ENCODE peak calls at places on chromosomes 2 and 18, in five cellular contexts. Z, F, O, L and J are unnamed samples.

GRCh38 chr2:121501070-121501469 is 29.6 kb upstream of the RNU4ATAC start:
- DNase-seq in Z (no peak), F (no peak), O (no peak), L (peak), J (no peak)

GRCh38 chr18:1503847-1504246 is 599.2 kb downstream of the ADCYAP1 start:
- DNase-seq in Z (no peak), F (no peak), O (no peak), L (no peak), J (no peak)

GRCh38 chr2:126227250-126227649 is 428.7 kb upstream of the GYPC start:
- DNase-seq in Z (no peak), F (no peak), O (no peak), L (no peak), J (no peak)

GRCh38 chr2:216548901-216549321 is 50.3 kb downstream of the RPL37A start:
- DNase-seq in Z (no peak), F (peak), O (no peak), L (no peak), J (no peak)

GRCh38 chr18:53941601-53942335 is 282.7 kb downstream of the MBD2 start:
- DNase-seq in Z (no peak), F (no peak), O (no peak), L (peak), J (no peak)

GRCh38 chr18:24605454-24605853 is 145.0 kb downstream of the HRH4 start:
- DNase-seq in Z (no peak), F (no peak), O (no peak), L (no peak), J (no peak)

GRCh38 chr2:200742426-200742825 is 69.3 kb upstream of the BZW1 start:
- DNase-seq in Z (no peak), F (peak), O (no peak), L (peak), J (no peak)

GRCh38 chr2:43853141-43854081 is 14.6 kb downstream of the ABCG8 start:
- DNase-seq in Z (no peak), F (no peak), O (no peak), L (no peak), J (no peak)

GRCh38 chr2:69099541-69099940 is 86.6 kb downstream of the ANTXR1 start:
- DNase-seq in Z (no peak), F (no peak), O (no peak), L (peak), J (no peak)

GRCh38 chr2:126399001-126399400 is 257.0 kb upstream of the GYPC start:
- DNase-seq in Z (peak), F (no peak), O (no peak), L (no peak), J (no peak)

GRCh38 chr18:48203961-48204666 is 205.1 kb downstream of the ZBTB7C start:
- DNase-seq in Z (no peak), F (no peak), O (no peak), L (no peak), J (no peak)

GRCh38 chr2:107108556-107108955 is 222.6 kb upstream of the ST6GAL2 start:
- DNase-seq in Z (no peak), F (no peak), O (no peak), L (peak), J (no peak)

DNA sequence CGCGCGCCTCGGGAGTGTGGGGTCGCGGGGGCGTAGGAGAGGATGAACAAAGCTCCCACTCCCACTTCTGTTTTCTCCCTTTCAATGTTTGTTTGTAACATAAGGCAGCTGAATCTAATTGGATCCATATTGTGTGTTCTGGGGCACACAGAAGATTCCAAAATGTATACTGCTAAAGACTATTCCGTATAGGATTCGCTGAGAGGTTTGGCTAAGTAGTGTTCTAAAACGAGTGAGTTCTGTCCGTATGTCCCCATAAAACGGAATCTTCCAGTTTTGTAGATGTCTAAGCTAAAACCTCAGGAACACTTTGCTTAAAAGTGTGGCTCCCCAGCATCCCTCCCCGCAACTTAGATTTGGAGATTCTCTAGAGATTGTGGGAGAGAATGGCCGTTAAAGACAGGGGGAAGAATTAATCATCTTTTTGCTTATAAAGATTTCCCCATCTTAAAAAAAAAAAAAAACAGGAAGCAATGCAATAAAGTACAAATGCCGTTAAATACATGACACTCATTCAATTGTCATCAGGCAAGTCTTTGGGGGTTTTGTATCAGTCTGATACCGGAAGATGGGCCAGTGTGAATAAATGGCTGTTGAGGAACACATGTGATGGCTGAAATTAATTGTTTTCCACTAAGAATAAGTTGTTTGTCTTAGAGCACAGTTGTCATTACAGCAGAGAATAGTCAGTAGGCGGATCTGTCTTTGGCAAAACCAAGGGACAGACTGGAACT is 1.5 kb downstream of the EMILIN2 start:
- DNase-seq in Z (no peak), F (no peak), O (no peak), L (no peak), J (no peak)
- H3K4me3 ChIP-seq in Z (no peak), F (no peak), O (peak), L (peak), J (peak)

DNA sequence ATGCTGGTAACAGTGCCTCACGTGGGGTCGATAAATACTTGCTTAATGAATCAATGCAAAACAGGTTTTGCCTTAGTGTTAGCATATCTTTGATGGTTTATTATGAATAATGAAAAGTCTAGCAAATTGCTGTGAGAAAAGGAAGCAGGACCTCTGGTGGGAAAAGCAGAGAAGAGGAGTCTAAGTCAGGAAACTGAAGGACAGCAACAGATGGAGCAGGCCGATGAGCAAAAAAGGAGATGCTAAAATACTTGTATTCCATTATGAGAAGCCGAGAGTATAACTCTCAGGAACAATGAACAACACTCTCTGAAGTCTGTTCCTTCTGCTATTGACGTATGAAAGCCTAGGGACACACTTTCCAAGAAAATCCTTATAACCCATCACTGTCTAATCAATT is 555.2 kb upstream of the KLHL29 start:
- DNase-seq in Z (no peak), F (no peak), O (no peak), L (no peak), J (no peak)
- H3K4me3 ChIP-seq in Z (no peak), F (no peak), O (no peak), L (no peak), J (no peak)

GRCh38 chr2:263022-263738 is 652 bp downstream of the SH3YL1 start:
- DNase-seq in Z (no peak), F (no peak), O (no peak), L (no peak), J (peak)
- H3K4me3 ChIP-seq in Z (no peak), F (peak), O (peak), L (peak), J (peak)

GRCh38 chr2:233711312-233712008 is 1.2 kb upstream of the UGT1A5 start:
- DNase-seq in Z (peak), F (peak), O (peak), L (peak), J (peak)

GRCh38 chr2:233706720-233707119 is 6.0 kb upstream of the UGT1A5 start:
- DNase-seq in Z (no peak), F (no peak), O (no peak), L (peak), J (no peak)

GRCh38 chr2:233707979-233708644 is 4.6 kb upstream of the UGT1A5 start:
- DNase-seq in Z (no peak), F (no peak), O (no peak), L (peak), J (no peak)

GRCh38 chr2:233708942-233709341 is 3.8 kb upstream of the UGT1A5 start:
- DNase-seq in Z (no peak), F (no peak), O (no peak), L (no peak), J (no peak)

DNA sequence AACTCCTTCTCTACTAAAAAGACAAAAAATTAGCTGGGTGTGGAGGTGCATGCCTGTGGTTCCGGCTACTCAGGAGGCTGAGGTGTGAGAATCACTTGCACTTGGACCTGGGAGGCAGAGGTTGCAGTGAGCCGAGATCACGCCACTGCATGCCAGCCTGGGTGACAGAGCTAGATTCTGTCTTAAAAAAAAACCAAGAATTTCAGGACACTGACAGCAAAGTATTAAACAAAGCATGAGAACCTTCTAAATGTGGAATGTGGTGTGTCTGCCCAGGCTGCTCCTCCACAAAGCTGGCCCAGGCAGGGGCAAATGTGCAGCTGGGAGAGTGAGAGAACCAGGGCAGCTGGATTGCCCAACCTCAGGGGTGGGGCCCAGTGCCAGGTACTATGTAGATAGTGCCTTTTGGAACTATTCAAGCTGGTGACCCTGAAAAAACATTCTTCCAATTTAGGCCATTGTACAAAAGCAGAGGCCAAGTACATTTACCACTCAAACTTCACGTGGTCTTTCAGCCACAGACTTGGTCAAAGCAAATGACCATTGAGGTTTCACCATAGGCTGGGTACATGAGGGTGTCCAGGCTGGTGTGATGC is 6.7 kb upstream of the UGT1A5 start:
- DNase-seq in Z (no peak), F (no peak), O (no peak), L (peak), J (no peak)
- H3K4me3 ChIP-seq in Z (no peak), F (no peak), O (no peak), L (no peak), J (no peak)